ENCODE peak calls at places on chromosomes 12 and 14, in six cellular contexts. Z is germinal center; Y is stimulated activated naive B cell treated with anti-CD40 and anti-IgM and Interleukin-4, amounts not matched to agents 10 μg/mL and 1 μg/mL and 100 μg/mL, for 72 hours; G is lower lobe of right lung; K is T-helper 1 cell; C is HEK293T. T is an unnamed sample.

GRCh38 chr12:119802472-119802871 is 74.6 kb downstream of the CIT start:
- DNase-seq in Y (no peak), G (no peak), C (no peak), K (no peak), Z (no peak), T (no peak)

GRCh38 chr12:39378346-39378745 is 64.6 kb downstream of the KIF21A start:
- DNase-seq in Z (no peak), G (no peak), K (no peak), C (no peak), Y (no peak), T (no peak)

GRCh38 chr14:80117876-80118275 is 93.4 kb downstream of the DIO2 start:
- DNase-seq in K (no peak), C (no peak), Z (no peak), Y (no peak), G (no peak), T (no peak)

GRCh38 chr14:69595336-69595735 is 16.1 kb upstream of the SUSD6 start:
- DNase-seq in Y (no peak), K (no peak), Z (no peak), C (no peak), G (no peak), T (no peak)

GRCh38 chr12:77060136-77060882 is 5.1 kb downstream of the E2F7 start:
- DNase-seq in Z (peak), G (no peak), Y (peak), K (no peak), C (no peak), T (no peak)

GRCh38 chr12:115013668-115014072 is 329.7 kb upstream of the TBX3 start:
- DNase-seq in K (no peak), G (no peak), C (no peak), Z (no peak), Y (no peak), T (peak)

GRCh38 chr12:38390968-38391367 is 74.4 kb downstream of the ALG10B start:
- DNase-seq in Y (no peak), G (no peak), C (no peak), K (no peak), Z (no peak), T (no peak)

GRCh38 chr12:65010437-65010836 is 110.7 kb downstream of the WIF1 start:
- DNase-seq in K (no peak), C (no peak), Y (no peak), Z (no peak), G (no peak), T (no peak)

GRCh38 chr14:34060747-34061050 is 109.8 kb upstream of the EGLN3 start:
- DNase-seq in K (no peak), Z (no peak), G (no peak), Y (no peak), C (peak), T (no peak)

GRCh38 chr14:102532204-102532658 is 22.7 kb upstream of the ANKRD9 start:
- DNase-seq in Z (no peak), C (no peak), K (no peak), Y (no peak), G (no peak), T (no peak)

GRCh38 chr14:102540310-102541028 is 30.9 kb upstream of the ANKRD9 start:
- DNase-seq in K (no peak), C (no peak), Z (no peak), Y (no peak), G (no peak), T (no peak)

GRCh38 chr12:31897791-31898503 is 61.3 kb upstream of the RESF1 start:
- DNase-seq in Y (peak), K (no peak), Z (peak), C (peak), G (peak), T (peak)

GRCh38 chr12:28497889-28498411 is 307.7 kb downstream of the CCDC91 start:
- DNase-seq in Z (peak), C (no peak), K (no peak), G (no peak), Y (no peak), T (no peak)

GRCh38 chr12:95790025-95790911 is at the start of gene NTN4:
- DNase-seq in Y (peak), K (no peak), G (peak), Z (peak), C (peak), T (peak)

GRCh38 chr14:56055521-56055920 is 62.7 kb upstream of the PELI2 start:
- DNase-seq in Z (no peak), C (no peak), G (no peak), K (no peak), Y (no peak), T (no peak)

GRCh38 chr14:68522510-68523325 is 270.1 kb downstream of the ZFP36L1 start:
- DNase-seq in C (no peak), G (no peak), Y (no peak), Z (no peak), K (no peak), T (peak)

GRCh38 chr14:100818221-100818699 is 7.7 kb upstream of the MEG3 start:
- DNase-seq in Y (no peak), Z (no peak), C (no peak), G (no peak), K (no peak), T (peak)

GRCh38 chr14:61476737-61477410 is 155.5 kb downstream of the PRKCH start:
- DNase-seq in Y (peak), G (no peak), C (no peak), K (peak), Z (peak), T (no peak)

GRCh38 chr12:65039306-65039705 is 81.8 kb downstream of the WIF1 start:
- DNase-seq in Z (no peak), K (no peak), G (no peak), Y (no peak), C (no peak), T (no peak)

GRCh38 chr14:75648066-75648838 is 12.4 kb downstream of the ERG28 start:
- DNase-seq in Z (no peak), K (no peak), G (peak), Y (no peak), C (no peak), T (peak)

GRCh38 chr14:103161054-103161397 is 37.8 kb downstream of the TNFAIP2 start:
- DNase-seq in K (no peak), Y (no peak), C (no peak), Z (no peak), G (no peak), T (no peak)

GRCh38 chr14:64951724-64952123 is 9.2 kb upstream of the GPX2 start:
- DNase-seq in K (no peak), Y (no peak), Z (no peak), G (no peak), C (no peak), T (peak)

GRCh38 chr14:92573761-92574498 is 60.3 kb downstream of the RIN3 start:
- DNase-seq in Z (no peak), C (no peak), Y (no peak), G (no peak), K (no peak), T (no peak)

GRCh38 chr12:133129368-133130037 is 571 bp downstream of the ZNF891 start:
- DNase-seq in C (no peak), Z (no peak), K (no peak), G (no peak), Y (no peak), T (no peak)

GRCh38 chr14:56528927-56529326 is 50.7 kb upstream of the TMEM260 start:
- DNase-seq in Y (no peak), G (no peak), C (no peak), Z (no peak), K (no peak), T (no peak)

GRCh38 chr14:30525833-30526232 is 33.1 kb upstream of the G2E3 start:
- DNase-seq in C (no peak), K (no peak), Z (no peak), Y (no peak), G (no peak), T (no peak)

GRCh38 chr12:62438098-62438692 is 28.4 kb upstream of the MON2 start:
- DNase-seq in K (peak), Y (no peak), C (peak), Z (peak), G (no peak), T (no peak)

GRCh38 chr14:96804821-96805374 is 7.7 kb downstream of the VRK1 start:
- DNase-seq in K (no peak), C (no peak), G (no peak), Y (no peak), Z (no peak), T (no peak)

GRCh38 chr14:31414190-31414833 is 6.0 kb downstream of the HEATR5A start:
- DNase-seq in Z (no peak), C (no peak), K (no peak), Y (no peak), G (no peak), T (no peak)

GRCh38 chr14:28576523-28576922 is 190.1 kb upstream of the FOXG1 start:
- DNase-seq in C (no peak), K (no peak), Z (no peak), Y (no peak), G (no peak), T (no peak)

GRCh38 chr14:74219277-74219676 is 20.0 kb upstream of the VSX2 start:
- DNase-seq in Z (no peak), Y (no peak), K (no peak), C (no peak), G (no peak), T (no peak)

GRCh38 chr14:103716091-103716801 is 636 bp downstream of the ZFYVE21 start:
- DNase-seq in G (peak), Z (peak), K (no peak), Y (peak), C (peak), T (peak)

GRCh38 chr14:61064210-61064609 is 83.2 kb downstream of the SLC38A6 start:
- DNase-seq in Y (no peak), G (no peak), Z (no peak), C (no peak), K (no peak), T (no peak)

GRCh38 chr14:74886001-74886400 is 4.3 kb downstream of the DLST start:
- DNase-seq in G (no peak), Z (no peak), C (no peak), K (no peak), Y (no peak), T (no peak)

GRCh38 chr12:50047693-50048250 is 9.6 kb upstream of the ASIC1 start:
- DNase-seq in C (no peak), Y (no peak), K (no peak), Z (no peak), G (no peak), T (no peak)

GRCh38 chr14:61153436-61153835 is 127.7 kb downstream of the TMEM30B start:
- DNase-seq in Y (no peak), G (no peak), Z (no peak), C (no peak), K (no peak), T (no peak)

GRCh38 chr12:126537961-126538530 is 1472.8 kb downstream of the AACS start:
- DNase-seq in G (no peak), Z (no peak), K (no peak), Y (no peak), C (no peak), T (no peak)

GRCh38 chr12:98503343-98503592 is 12.1 kb upstream of the TMPO start:
- DNase-seq in G (peak), Z (peak), C (peak), Y (peak), K (peak), T (peak)

T was measured in kidney.